ENCODE peak calls at places on chromosomes 4 and X, in seven cellular contexts. A is H1, M is HepG2, Q is GM12878, K is K562, L is HCT116, O is SK-N-SH. F is an unnamed sample.
A peak's percentile ranks its signal among the peaks of the same experiment; 100 is the strongest.

GRCh38 chrX:6226053-6226645 is 2.5 kb downstream of the NLGN4X start:
- DNase-seq in A (no peak), M (no peak), Q (no peak), K (no peak), L (no peak), O (peak; percentile 70), F (no peak)

GRCh38 chr4:159048166-159048886 is 54.6 kb upstream of the RAPGEF2 start:
- DNase-seq in A (no peak), M (peak; percentile 84), Q (no peak), K (peak; percentile 79), L (no peak), O (peak; percentile 48), F (no peak)

GRCh38 chr4:40055873-40056721 is 553 bp upstream of the N4BP2 start:
- DNase-seq in A (no peak), M (peak; percentile 30), Q (no peak), K (peak; percentile 80), L (no peak), O (peak; percentile 86), F (peak; percentile 30)

GRCh38 chr4:69054578-69055200 is 41.6 kb upstream of the UGT2B7 start:
- DNase-seq in A (no peak), M (peak; percentile 66), Q (no peak), K (peak; percentile 7), L (peak; percentile 13), O (no peak), F (no peak)

GRCh38 chrX:42976729-42977366 is 198.9 kb upstream of the PPP1R2C start:
- DNase-seq in A (no peak), M (no peak), Q (no peak), K (peak; percentile 10), L (no peak), O (no peak), F (no peak)

GRCh38 chrX:2185341-2186082 is 315.3 kb downstream of the DHRSX start:
- DNase-seq in A (no peak), M (no peak), Q (no peak), K (no peak), L (no peak), O (no peak), F (no peak)

GRCh38 chr4:173761236-173761635 is 231.2 kb upstream of the HAND2 start:
- DNase-seq in A (no peak), M (no peak), Q (no peak), K (no peak), L (no peak), O (no peak), F (no peak)

GRCh38 chr4:87278335-87278794 is 44.3 kb downstream of the HSD17B13 start:
- DNase-seq in A (no peak), M (peak; percentile 94), Q (no peak), K (no peak), L (no peak), O (no peak), F (no peak)

GRCh38 chr4:53349201-53349600 is 16.7 kb downstream of the SCFD2 start:
- DNase-seq in A (no peak), M (no peak), Q (no peak), K (no peak), L (no peak), O (no peak), F (no peak)

GRCh38 chr4:38930199-38930598 is 62.6 kb downstream of the FAM114A1 start:
- DNase-seq in A (no peak), M (no peak), Q (no peak), K (no peak), L (no peak), O (peak; percentile 27), F (no peak)

GRCh38 chrX:2264179-2265030 is 236.4 kb downstream of the DHRSX start:
- DNase-seq in A (no peak), M (no peak), Q (no peak), K (no peak), L (no peak), O (no peak), F (no peak)

GRCh38 chr4:173056708-173057107 is 111.9 kb upstream of the GALNT7 start:
- DNase-seq in A (no peak), M (no peak), Q (no peak), K (no peak), L (no peak), O (no peak), F (no peak)

GRCh38 chr4:6383929-6384328 is 88.5 kb downstream of the PPP2R2C start:
- DNase-seq in A (no peak), M (no peak), Q (no peak), K (no peak), L (no peak), O (peak; percentile 59), F (no peak)

GRCh38 chr4:4866833-4867744 is 7.6 kb downstream of the MSX1 start:
- DNase-seq in A (no peak), M (no peak), Q (no peak), K (no peak), L (no peak), O (peak; percentile 78), F (no peak)

GRCh38 chr4:54232151-54232688 is 3.1 kb downstream of the PDGFRA start:
- DNase-seq in A (no peak), M (no peak), Q (no peak), K (no peak), L (no peak), O (no peak), F (no peak)

GRCh38 chr4:105894570-105895323 is 524 bp upstream of the NPNT start:
- DNase-seq in A (no peak), M (no peak), Q (no peak), K (no peak), L (peak; percentile 36), O (no peak), F (no peak)

GRCh38 chr4:47274931-47275330 is 188.6 kb downstream of the COMMD8 start:
- DNase-seq in A (no peak), M (peak; percentile 5), Q (no peak), K (no peak), L (no peak), O (no peak), F (no peak)

DNA sequence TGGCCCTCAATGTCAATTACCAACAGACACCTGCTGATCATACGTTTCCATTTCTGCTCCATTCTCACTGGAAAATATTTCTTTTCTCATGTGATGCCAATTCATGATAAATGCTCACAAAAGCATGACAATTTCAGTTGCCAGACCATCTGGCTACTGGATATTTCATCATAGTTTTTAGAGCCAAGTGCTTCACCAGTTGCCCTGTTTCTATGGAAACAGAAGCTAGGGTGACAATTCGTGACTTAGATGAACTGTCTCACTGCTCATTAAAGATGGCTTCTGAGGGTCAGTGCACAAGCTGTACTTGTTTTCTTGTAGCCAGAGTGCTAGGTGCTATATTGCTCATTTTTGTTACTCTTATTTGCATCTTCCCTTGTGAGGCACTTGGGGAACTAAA is 184.9 kb downstream of the COMMD8 start:
- DNase-seq in A (no peak), M (no peak), Q (no peak), K (no peak), L (no peak), O (no peak), F (no peak)
- TF ChIP-seq YY1 in A (no peak), M (no peak), Q (no peak), K (no peak), L (no peak), O (no peak), F (no peak)

DNA sequence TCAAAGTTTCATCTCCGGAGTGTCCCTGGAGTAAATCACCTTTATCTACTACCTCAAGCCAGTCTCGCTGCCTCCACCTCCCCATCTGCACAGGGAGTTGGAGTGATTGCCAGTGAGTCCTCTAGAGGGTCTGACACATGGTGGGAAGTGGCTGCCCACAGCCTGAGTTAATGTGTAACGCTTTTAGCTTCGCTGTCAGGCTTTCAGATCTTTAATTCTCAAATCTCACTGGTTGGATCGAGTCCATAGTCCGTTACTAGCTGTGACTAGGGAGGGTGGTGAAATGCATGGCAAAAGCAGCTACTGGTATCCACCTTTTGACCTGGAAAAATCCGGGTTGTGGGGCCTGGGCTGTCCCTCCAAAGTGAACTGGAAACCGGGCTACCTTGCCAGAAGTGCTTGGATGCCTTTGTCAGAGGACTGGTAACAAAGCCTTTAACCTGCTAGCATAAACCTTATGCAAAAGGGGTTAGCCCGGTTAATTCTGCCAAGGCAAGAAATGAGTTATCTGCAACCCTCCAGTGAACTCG is 5.0 kb upstream of the WDR1 start:
- DNase-seq in A (no peak), M (peak; percentile 94), Q (no peak), K (no peak), L (no peak), O (no peak), F (no peak)
- H3K9ac ChIP-seq in A (no peak overlapping the region), M (peak overlapping the region; percentile 89), Q (no peak overlapping the region), K (no peak overlapping the region), L (no peak overlapping the region), O (no peak overlapping the region), F (no peak overlapping the region)

GRCh38 chrX:41677661-41678060 is 11.1 kb upstream of the GPR34 start:
- DNase-seq in A (no peak), M (no peak), Q (no peak), K (no peak), L (no peak), O (no peak), F (no peak)
- TF ChIP-seq YY1 in A (no peak), M (no peak), Q (no peak), K (no peak), L (no peak), O (no peak), F (no peak)

GRCh38 chr4:170464614-170465197 is 374.9 kb upstream of the AADAT start:
- DNase-seq in A (no peak), M (no peak), Q (no peak), K (no peak), L (no peak), O (no peak), F (no peak)

GRCh38 chr4:170465434-170465833 is 375.7 kb upstream of the AADAT start:
- DNase-seq in A (no peak), M (no peak), Q (no peak), K (no peak), L (no peak), O (no peak), F (peak; percentile 6)
- H3K9ac ChIP-seq in A (no peak overlapping the region), M (no peak overlapping the region), Q (no peak overlapping the region), K (no peak overlapping the region), L (no peak overlapping the region), O (no peak overlapping the region), F (no peak overlapping the region)

GRCh38 chr4:109434007-109434792 is 585 bp downstream of the SEC24B start:
- DNase-seq in A (no peak), M (peak; percentile 18), Q (no peak), K (peak; percentile 48), L (no peak), O (peak; percentile 64), F (no peak)
- TF ChIP-seq YY1 in A (no peak), M (no peak), Q (no peak), K (no peak), L (no peak), O (no peak), F (no peak)

GRCh38 chr4:176002007-176002623 is 63.5 kb upstream of the WDR17 start:
- DNase-seq in A (peak; percentile 5), M (no peak), Q (no peak), K (no peak), L (peak; percentile 18), O (peak; percentile 47), F (peak; percentile 16)
- H3K9ac ChIP-seq in A (no peak overlapping the region), M (no peak overlapping the region), Q (no peak overlapping the region), K (no peak overlapping the region), L (peak overlapping the region; percentile 41), O (no peak overlapping the region), F (peak overlapping the region; percentile 59)

DNA sequence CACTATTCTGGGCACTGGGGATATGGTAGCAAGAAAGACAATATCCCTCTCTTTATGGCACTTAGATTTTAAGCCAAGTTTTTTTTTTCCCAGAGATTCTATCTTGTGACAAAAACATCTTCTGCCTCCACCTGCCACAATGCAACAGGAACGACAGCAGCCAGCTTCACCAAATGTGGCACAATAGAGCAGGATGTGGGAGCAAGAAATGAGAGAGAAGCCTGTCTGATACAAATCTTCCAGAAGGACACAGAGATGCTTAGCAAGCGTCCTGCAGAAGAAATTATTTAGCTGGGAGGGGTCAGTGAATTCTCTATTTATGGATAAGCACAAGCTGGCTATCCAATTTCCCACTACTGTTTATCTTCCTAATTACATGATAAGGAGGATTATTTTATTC is 27.2 kb upstream of the ZNF330 start:
- DNase-seq in A (no peak), M (no peak), Q (no peak), K (no peak), L (no peak), O (peak; percentile 11), F (no peak)
- TF ChIP-seq YY1 in A (no peak), M (no peak), Q (no peak), K (no peak), L (no peak), O (no peak), F (no peak)

F was measured in NT2/D1.